ENCODE peak calls at places on chromosomes 3 and 15, in ten cellular contexts. F is AG04449, Y is neural progenitor cell, D is spleen, Q is lung, X is GM12878, Z is AG04450, S is cardiac muscle cell, P is heart right ventricle, W is foreskin fibroblast. C is an unnamed sample.

GRCh38 chr3:104933981-104934380 is 432.7 kb upstream of the ALCAM start:
- DNase-seq in F (no peak), Y (no peak), D (no peak), Q (no peak), X (no peak), Z (no peak), S (no peak), P (no peak), W (no peak), C (no peak)

GRCh38 chr3:194841515-194841841 is 155.8 kb downstream of the FAM43A start:
- DNase-seq in F (no peak), Y (no peak), D (no peak), Q (no peak), X (no peak), Z (no peak), S (no peak), P (no peak), W (no peak), C (no peak)

GRCh38 chr15:39504812-39505211 is 76.1 kb upstream of the THBS1 start:
- DNase-seq in F (peak), Y (no peak), D (no peak), Q (no peak), X (no peak), Z (peak), S (no peak), P (no peak), W (peak), C (peak)

GRCh38 chr15:44194397-44195150 is 497 bp downstream of the FRMD5 start:
- DNase-seq in F (no peak), Y (no peak), D (peak), Q (no peak), X (no peak), Z (peak), S (peak), P (peak), W (peak), C (no peak)

GRCh38 chr3:125231895-125232294 is 19.3 kb upstream of the SLC12A8 start:
- DNase-seq in F (no peak), Y (no peak), D (no peak), Q (no peak), X (no peak), Z (peak), S (no peak), P (no peak), W (peak), C (no peak)

GRCh38 chr15:90031231-90031791 is 30.2 kb downstream of the ZNF710 start:
- DNase-seq in F (no peak), Y (no peak), D (peak), Q (no peak), X (peak), Z (no peak), S (no peak), P (peak), W (peak), C (no peak)

GRCh38 chr15:26838742-26839460 is 28.0 kb upstream of the GABRA5 start:
- DNase-seq in F (no peak), Y (peak), D (no peak), Q (no peak), X (no peak), Z (no peak), S (peak), P (no peak), W (no peak), C (no peak)

GRCh38 chr15:87740655-87741344 is 515.7 kb downstream of the NTRK3 start:
- DNase-seq in F (no peak), Y (no peak), D (no peak), Q (no peak), X (no peak), Z (no peak), S (no peak), P (no peak), W (no peak), C (no peak)

GRCh38 chr3:193884011-193884410 is 251.9 kb upstream of the HES1 start:
- DNase-seq in F (no peak), Y (no peak), D (no peak), Q (no peak), X (no peak), Z (no peak), S (no peak), P (no peak), W (no peak), C (no peak)

GRCh38 chr3:69831737-69832136 is 92.5 kb downstream of the MITF start:
- DNase-seq in F (no peak), Y (no peak), D (no peak), Q (no peak), X (no peak), Z (no peak), S (no peak), P (no peak), W (no peak), C (no peak)

GRCh38 chr15:69990566-69991391 is 106.9 kb downstream of the TLE3 start:
- DNase-seq in F (no peak), Y (peak), D (no peak), Q (no peak), X (no peak), Z (no peak), S (no peak), P (no peak), W (no peak), C (no peak)

DNA sequence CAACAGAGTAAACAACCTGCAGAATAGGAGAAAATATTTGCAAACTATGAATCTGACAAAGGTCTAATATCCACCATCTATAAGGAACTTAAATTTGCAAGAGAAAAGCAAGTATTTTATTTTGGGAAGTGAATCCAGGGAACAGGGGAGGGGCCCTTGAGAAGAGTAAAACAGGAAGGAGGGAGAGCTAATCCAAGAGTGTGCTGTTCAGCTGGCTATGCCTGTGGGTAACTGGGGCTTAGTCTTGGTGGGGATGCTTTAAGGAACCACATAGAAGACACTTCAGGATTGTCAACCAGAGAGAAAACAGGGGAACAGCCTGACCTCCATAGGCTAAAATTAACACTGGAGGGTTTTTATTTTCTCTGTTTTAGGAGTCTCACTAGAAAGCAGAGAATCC is 3.9 kb upstream of the HHLA2 start:
- DNase-seq in F (no peak), Y (no peak), D (no peak), Q (no peak), X (no peak), Z (no peak), S (no peak), P (no peak), W (no peak), C (no peak)
- H3K4me3 ChIP-seq in F (no peak), Y (no peak), D (no peak), Q (no peak), X (no peak), Z (no peak), S (no peak), P (no peak), W (no peak), C (no peak)

DNA sequence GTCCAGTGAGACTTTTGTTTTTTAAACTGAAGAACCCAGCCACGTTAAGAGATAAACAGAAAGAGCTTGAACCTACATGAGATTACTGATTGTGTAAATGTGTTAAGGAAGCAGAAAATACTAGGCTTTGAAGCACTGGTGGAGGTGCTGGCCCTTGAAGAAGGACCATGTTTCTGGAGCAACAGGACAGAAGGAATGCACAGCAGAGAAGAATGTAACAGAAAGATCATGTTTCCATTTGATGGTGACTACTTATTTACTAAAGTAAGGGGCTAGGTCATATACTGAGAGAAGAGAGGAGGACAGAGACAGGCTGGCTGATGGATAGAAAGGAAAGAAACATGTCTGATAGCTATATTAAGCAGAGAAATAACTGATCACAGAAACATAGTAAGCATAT is 88.8 kb downstream of the CLASP2 start:
- DNase-seq in F (no peak), Y (no peak), D (no peak), Q (no peak), X (no peak), Z (no peak), S (no peak), P (no peak), W (no peak), C (no peak)
- TF ChIP-seq CTCF in F (no peak), Y (no peak), D (no peak), Q (no peak), X (no peak), Z (no peak), S (no peak), P (no peak), W (no peak), C (no peak)

DNA sequence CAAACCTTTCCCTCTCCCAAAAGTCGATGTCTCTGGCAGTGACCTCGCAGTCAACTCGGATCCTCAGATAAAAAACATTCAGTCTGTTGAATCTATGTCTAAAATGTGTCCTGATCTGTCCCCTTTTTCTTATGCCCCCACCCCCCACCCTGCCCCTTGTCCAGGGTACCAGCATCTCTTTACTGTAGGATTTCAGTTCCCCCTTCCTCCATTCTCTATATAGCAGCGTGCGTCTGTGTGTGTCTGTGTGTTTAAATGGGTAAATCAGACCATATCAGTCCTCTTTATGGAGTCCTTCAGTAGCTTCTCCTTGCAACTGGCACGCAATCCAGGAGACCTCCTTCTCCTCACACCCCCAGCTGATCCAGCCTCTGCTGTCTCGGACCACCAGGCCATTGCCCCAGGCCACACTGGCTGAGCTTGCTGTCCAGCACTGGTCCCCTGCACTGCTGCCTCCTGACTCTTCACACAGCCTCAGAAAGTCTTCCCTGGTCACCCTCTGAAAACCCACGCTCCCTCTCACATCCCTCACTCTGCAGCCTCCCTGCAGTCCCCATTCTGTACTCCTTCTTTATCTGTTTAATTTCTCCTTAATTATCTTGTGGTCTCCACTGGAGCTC is 1.5 kb downstream of the LRRK1 start:
- DNase-seq in F (no peak), Y (peak), D (no peak), Q (no peak), X (no peak), Z (no peak), S (peak), P (no peak), W (no peak), C (no peak)
- H3K4me3 ChIP-seq in F (no peak), Y (no peak), D (no peak), Q (no peak), X (peak), Z (no peak), S (no peak), P (peak), W (peak), C (peak)

GRCh38 chr3:107441617-107442016 is 64.4 kb downstream of the CCDC54 start:
- DNase-seq in F (no peak), Y (no peak), D (no peak), Q (no peak), X (no peak), Z (no peak), S (no peak), P (no peak), W (no peak), C (no peak)
- TF ChIP-seq CTCF in F (no peak), Y (no peak), D (no peak), Q (no peak), X (no peak), Z (no peak), S (no peak), P (no peak), W (no peak), C (no peak)

GRCh38 chr3:45510519-45510918 is 84.0 kb upstream of the LIMD1 start:
- DNase-seq in F (no peak), Y (no peak), D (no peak), Q (no peak), X (no peak), Z (no peak), S (no peak), P (no peak), W (no peak), C (no peak)

GRCh38 chr3:45509768-45510129 is 84.8 kb upstream of the LIMD1 start:
- DNase-seq in F (no peak), Y (no peak), D (no peak), Q (no peak), X (no peak), Z (no peak), S (no peak), P (no peak), W (no peak), C (no peak)

GRCh38 chr3:45515999-45516804 is 78.3 kb upstream of the LIMD1 start:
- DNase-seq in F (no peak), Y (no peak), D (no peak), Q (no peak), X (no peak), Z (no peak), S (no peak), P (no peak), W (no peak), C (no peak)

GRCh38 chr3:45516829-45517228 is 77.7 kb upstream of the LIMD1 start:
- DNase-seq in F (no peak), Y (no peak), D (no peak), Q (no peak), X (no peak), Z (peak), S (no peak), P (no peak), W (peak), C (no peak)

DNA sequence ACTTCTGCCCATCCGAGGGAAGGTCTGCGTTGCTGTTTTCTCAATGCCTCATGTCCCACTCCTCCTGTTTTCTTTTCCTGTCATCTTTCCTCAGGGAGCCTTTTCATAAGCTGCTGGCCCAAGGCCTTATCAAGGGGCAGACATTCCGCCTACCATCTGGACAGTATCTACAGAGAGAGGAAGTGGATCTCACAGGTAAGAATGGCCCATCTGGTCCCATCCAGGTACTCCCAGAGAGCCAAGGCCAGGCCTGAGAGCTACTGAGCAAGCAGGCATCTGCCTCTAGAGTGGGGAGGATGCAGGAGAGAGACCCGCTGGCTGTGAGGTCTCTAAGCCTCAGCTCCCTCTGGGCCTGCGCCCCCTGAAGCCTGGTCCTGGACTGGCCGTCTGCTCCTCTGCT is 81.5 kb upstream of the LIMD1 start:
- DNase-seq in F (no peak), Y (no peak), D (no peak), Q (no peak), X (no peak), Z (no peak), S (no peak), P (no peak), W (no peak), C (no peak)
- H3K4me3 ChIP-seq in F (no peak), Y (no peak), D (no peak), Q (no peak), X (no peak), Z (no peak), S (no peak), P (no peak), W (no peak), C (no peak)

GRCh38 chr3:139319428-139320402 is 24.1 kb upstream of the MRPS22 start:
- DNase-seq in F (no peak), Y (peak), D (no peak), Q (no peak), X (no peak), Z (no peak), S (peak), P (no peak), W (no peak), C (no peak)
- TF ChIP-seq CTCF in F (peak), Y (peak), D (peak), Q (no peak), X (peak), Z (peak), S (peak), P (peak), W (peak), C (peak)

DNA sequence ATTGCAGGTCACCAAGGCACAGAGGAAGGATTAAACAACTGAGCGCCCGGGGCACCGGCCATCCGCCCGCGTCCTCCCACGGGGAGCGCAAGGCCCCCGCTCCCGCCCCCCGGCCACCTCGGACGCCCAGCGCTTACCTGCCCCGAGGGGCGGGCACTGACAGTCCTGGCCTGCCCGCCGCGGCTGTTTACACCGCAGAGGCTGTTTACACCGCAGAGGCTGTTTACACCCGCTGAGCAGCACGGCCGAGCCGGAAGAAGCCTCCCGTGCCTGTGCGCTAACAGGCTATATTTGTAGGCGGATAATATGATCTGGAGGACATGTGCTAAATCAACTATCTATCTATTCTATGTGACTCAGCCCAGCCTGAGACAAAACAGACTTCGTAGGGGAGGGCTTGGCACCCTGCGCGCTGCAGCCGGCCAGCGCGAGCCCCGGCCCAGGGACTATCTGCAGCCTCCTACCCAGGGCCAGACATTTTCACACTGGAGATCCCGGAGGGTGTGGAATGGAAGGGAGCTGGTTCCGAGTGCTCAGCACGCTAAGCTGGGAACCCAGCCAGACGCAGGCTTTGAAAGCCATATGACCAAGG is at the start of gene LRRC2:
- DNase-seq in F (no peak), Y (peak), D (peak), Q (no peak), X (no peak), Z (peak), S (peak), P (peak), W (peak), C (peak)
- H3K4me3 ChIP-seq in F (peak), Y (peak), D (peak), Q (peak), X (no peak), Z (peak), S (peak), P (peak), W (peak), C (peak)

GRCh38 chr3:160684368-160684740 is 7.4 kb downstream of the ARL14 start:
- DNase-seq in F (no peak), Y (no peak), D (no peak), Q (no peak), X (no peak), Z (no peak), S (no peak), P (no peak), W (no peak), C (no peak)

GRCh38 chr3:160691151-160691550 is 14.2 kb downstream of the ARL14 start:
- DNase-seq in F (no peak), Y (no peak), D (no peak), Q (no peak), X (no peak), Z (no peak), S (no peak), P (no peak), W (no peak), C (no peak)

GRCh38 chr3:160685144-160685766 is 8.3 kb downstream of the ARL14 start:
- DNase-seq in F (no peak), Y (no peak), D (no peak), Q (no peak), X (no peak), Z (no peak), S (no peak), P (no peak), W (no peak), C (no peak)

GRCh38 chr3:160691962-160692361 is 15.0 kb downstream of the ARL14 start:
- DNase-seq in F (no peak), Y (no peak), D (no peak), Q (no peak), X (no peak), Z (no peak), S (no peak), P (no peak), W (no peak), C (no peak)

GRCh38 chr3:160686955-160687535 is 10.1 kb downstream of the ARL14 start:
- DNase-seq in F (no peak), Y (no peak), D (no peak), Q (no peak), X (no peak), Z (no peak), S (no peak), P (no peak), W (no peak), C (no peak)
- TF ChIP-seq CTCF in F (peak), Y (peak), D (peak), Q (no peak), X (peak), Z (peak), S (peak), P (peak), W (peak), C (no peak)

GRCh38 chr3:129975332-129976090 is 991 bp downstream of the TRH start:
- DNase-seq in F (no peak), Y (peak), D (peak), Q (peak), X (no peak), Z (no peak), S (peak), P (no peak), W (no peak), C (no peak)
- H3K4me3 ChIP-seq in F (no peak), Y (peak), D (no peak), Q (no peak), X (no peak), Z (no peak), S (peak), P (peak), W (no peak), C (no peak)

GRCh38 chr3:11254876-11255275 is 17.3 kb upstream of the ATG7 start:
- DNase-seq in F (no peak), Y (no peak), D (no peak), Q (no peak), X (no peak), Z (no peak), S (no peak), P (no peak), W (no peak), C (no peak)

GRCh38 chr3:11260460-11260859 is 11.7 kb upstream of the ATG7 start:
- DNase-seq in F (no peak), Y (no peak), D (no peak), Q (no peak), X (no peak), Z (no peak), S (no peak), P (no peak), W (no peak), C (no peak)

DNA sequence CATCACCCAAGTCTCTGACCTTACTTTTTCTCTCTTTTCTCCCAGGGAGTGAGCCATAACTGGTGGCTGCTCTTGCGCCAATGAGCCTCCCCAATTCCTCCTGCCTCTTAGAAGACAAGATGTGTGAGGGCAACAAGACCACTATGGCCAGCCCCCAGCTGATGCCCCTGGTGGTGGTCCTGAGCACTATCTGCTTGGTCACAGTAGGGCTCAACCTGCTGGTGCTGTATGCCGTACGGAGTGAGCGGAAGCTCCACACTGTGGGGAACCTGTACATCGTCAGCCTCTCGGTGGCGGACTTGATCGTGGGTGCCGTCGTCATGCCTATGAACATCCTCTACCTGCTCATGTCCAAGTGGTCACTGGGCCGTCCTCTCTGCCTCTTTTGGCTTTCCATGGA is 13.2 kb upstream of the ATG7 start:
- DNase-seq in F (no peak), Y (no peak), D (no peak), Q (no peak), X (no peak), Z (no peak), S (no peak), P (no peak), W (no peak), C (no peak)
- TF ChIP-seq CTCF in F (no peak), Y (no peak), D (no peak), Q (no peak), X (no peak), Z (no peak), S (no peak), P (no peak), W (no peak), C (no peak)